ENCODE peak calls at places on chromosomes 1 and 21, in nine cellular contexts. One of them, this sample, is unnamed.

GRCh38 chr21:39568380-39568779 is 44.4 kb upstream of the B3GALT5 start:
- DNase-seq in foreskin fibroblast: no peak
- DNase-seq in H9: peak
- DNase-seq in lower lobe of right lung: no peak
- DNase-seq in AG04450: no peak
- DNase-seq in chondrocyte: no peak
- DNase-seq in astrocyte of the spinal cord: no peak
- DNase-seq in spleen: no peak
- DNase-seq in cardiac muscle cell: no peak
- DNase-seq in this sample: no peak

GRCh38 chr1:190373705-190374336 is 103.8 kb downstream of the BRINP3 start:
- DNase-seq in foreskin fibroblast: no peak
- DNase-seq in H9: no peak
- DNase-seq in lower lobe of right lung: no peak
- DNase-seq in AG04450: no peak
- DNase-seq in chondrocyte: no peak
- DNase-seq in astrocyte of the spinal cord: peak
- DNase-seq in spleen: no peak
- DNase-seq in cardiac muscle cell: peak
- DNase-seq in this sample: no peak

GRCh38 chr1:50989694-50990093 is 19.6 kb downstream of the CDKN2C start:
- DNase-seq in foreskin fibroblast: no peak
- DNase-seq in H9: no peak
- DNase-seq in lower lobe of right lung: no peak
- DNase-seq in AG04450: no peak
- DNase-seq in chondrocyte: no peak
- DNase-seq in astrocyte of the spinal cord: no peak
- DNase-seq in spleen: no peak
- DNase-seq in cardiac muscle cell: no peak
- DNase-seq in this sample: no peak

GRCh38 chr21:37746849-37747248 is 169.4 kb downstream of the KCNJ6 start:
- DNase-seq in foreskin fibroblast: no peak
- DNase-seq in H9: no peak
- DNase-seq in lower lobe of right lung: no peak
- DNase-seq in AG04450: no peak
- DNase-seq in chondrocyte: no peak
- DNase-seq in astrocyte of the spinal cord: no peak
- DNase-seq in spleen: no peak
- DNase-seq in cardiac muscle cell: no peak
- DNase-seq in this sample: no peak

GRCh38 chr1:116855788-116856187 is 53.9 kb upstream of the PTGFRN start:
- DNase-seq in foreskin fibroblast: peak
- DNase-seq in H9: no peak
- DNase-seq in lower lobe of right lung: no peak
- DNase-seq in AG04450: no peak
- DNase-seq in chondrocyte: no peak
- DNase-seq in astrocyte of the spinal cord: peak
- DNase-seq in spleen: no peak
- DNase-seq in cardiac muscle cell: peak
- DNase-seq in this sample: no peak

GRCh38 chr1:244796719-244797406 is 38.6 kb upstream of the COX20 start:
- DNase-seq in foreskin fibroblast: peak
- DNase-seq in H9: no peak
- DNase-seq in lower lobe of right lung: no peak
- DNase-seq in AG04450: peak
- DNase-seq in chondrocyte: peak
- DNase-seq in astrocyte of the spinal cord: peak
- DNase-seq in spleen: no peak
- DNase-seq in cardiac muscle cell: peak
- DNase-seq in this sample: peak

GRCh38 chr1:118049981-118050380 is 120.4 kb downstream of the WDR3 start:
- DNase-seq in foreskin fibroblast: no peak
- DNase-seq in H9: no peak
- DNase-seq in lower lobe of right lung: no peak
- DNase-seq in AG04450: no peak
- DNase-seq in chondrocyte: no peak
- DNase-seq in astrocyte of the spinal cord: no peak
- DNase-seq in spleen: no peak
- DNase-seq in cardiac muscle cell: no peak
- DNase-seq in this sample: no peak

GRCh38 chr1:232226197-232226681 is 403.7 kb downstream of the SIPA1L2 start:
- DNase-seq in foreskin fibroblast: peak
- DNase-seq in H9: peak
- DNase-seq in lower lobe of right lung: no peak
- DNase-seq in AG04450: peak
- DNase-seq in chondrocyte: no peak
- DNase-seq in astrocyte of the spinal cord: peak
- DNase-seq in spleen: no peak
- DNase-seq in cardiac muscle cell: peak
- DNase-seq in this sample: no peak

GRCh38 chr1:26574018-26574417 is 44.5 kb downstream of the RPS6KA1 start:
- DNase-seq in foreskin fibroblast: no peak
- DNase-seq in H9: no peak
- DNase-seq in lower lobe of right lung: no peak
- DNase-seq in AG04450: no peak
- DNase-seq in chondrocyte: no peak
- DNase-seq in astrocyte of the spinal cord: no peak
- DNase-seq in spleen: peak
- DNase-seq in cardiac muscle cell: no peak
- DNase-seq in this sample: no peak

GRCh38 chr1:33346921-33347649 is 26.2 kb upstream of the A3GALT2 start:
- DNase-seq in foreskin fibroblast: peak
- DNase-seq in H9: no peak
- DNase-seq in lower lobe of right lung: no peak
- DNase-seq in AG04450: no peak
- DNase-seq in chondrocyte: no peak
- DNase-seq in astrocyte of the spinal cord: peak
- DNase-seq in spleen: no peak
- DNase-seq in cardiac muscle cell: peak
- DNase-seq in this sample: no peak

GRCh38 chr1:234884701-234885100 is 243.9 kb downstream of the TOMM20 start:
- DNase-seq in foreskin fibroblast: no peak
- DNase-seq in H9: no peak
- DNase-seq in lower lobe of right lung: no peak
- DNase-seq in AG04450: no peak
- DNase-seq in chondrocyte: peak
- DNase-seq in astrocyte of the spinal cord: no peak
- DNase-seq in spleen: no peak
- DNase-seq in cardiac muscle cell: no peak
- DNase-seq in this sample: no peak

GRCh38 chr1:66386712-66387111 is 147.2 kb upstream of the SGIP1 start:
- DNase-seq in foreskin fibroblast: no peak
- DNase-seq in H9: no peak
- DNase-seq in lower lobe of right lung: no peak
- DNase-seq in AG04450: no peak
- DNase-seq in chondrocyte: no peak
- DNase-seq in astrocyte of the spinal cord: peak
- DNase-seq in spleen: no peak
- DNase-seq in cardiac muscle cell: no peak
- DNase-seq in this sample: no peak

GRCh38 chr1:52305417-52306226 is 60.4 kb downstream of the CC2D1B start:
- DNase-seq in foreskin fibroblast: no peak
- DNase-seq in H9: no peak
- DNase-seq in lower lobe of right lung: no peak
- DNase-seq in AG04450: no peak
- DNase-seq in chondrocyte: no peak
- DNase-seq in astrocyte of the spinal cord: no peak
- DNase-seq in spleen: no peak
- DNase-seq in cardiac muscle cell: no peak
- DNase-seq in this sample: no peak

GRCh38 chr1:17009706-17010105 is 2.0 kb downstream of the ATP13A2 start:
- DNase-seq in foreskin fibroblast: no peak
- DNase-seq in H9: no peak
- DNase-seq in lower lobe of right lung: no peak
- DNase-seq in AG04450: no peak
- DNase-seq in chondrocyte: peak
- DNase-seq in astrocyte of the spinal cord: no peak
- DNase-seq in spleen: peak
- DNase-seq in cardiac muscle cell: no peak
- DNase-seq in this sample: no peak

GRCh38 chr1:12314328-12314903 is 84.6 kb downstream of the VPS13D start:
- DNase-seq in foreskin fibroblast: no peak
- DNase-seq in H9: no peak
- DNase-seq in lower lobe of right lung: no peak
- DNase-seq in AG04450: no peak
- DNase-seq in chondrocyte: no peak
- DNase-seq in astrocyte of the spinal cord: peak
- DNase-seq in spleen: no peak
- DNase-seq in cardiac muscle cell: peak
- DNase-seq in this sample: no peak

GRCh38 chr1:49251385-49251784 is 474.7 kb upstream of the BEND5 start:
- DNase-seq in foreskin fibroblast: no peak
- DNase-seq in H9: peak
- DNase-seq in lower lobe of right lung: no peak
- DNase-seq in AG04450: no peak
- DNase-seq in chondrocyte: no peak
- DNase-seq in astrocyte of the spinal cord: no peak
- DNase-seq in spleen: no peak
- DNase-seq in cardiac muscle cell: no peak
- DNase-seq in this sample: no peak
- TF ChIP-seq CTCF in foreskin fibroblast: no peak
- TF ChIP-seq CTCF in H9: no peak
- TF ChIP-seq CTCF in lower lobe of right lung: no peak
- TF ChIP-seq CTCF in AG04450: no peak
- TF ChIP-seq CTCF in chondrocyte: no peak
- TF ChIP-seq CTCF in astrocyte of the spinal cord: no peak
- TF ChIP-seq CTCF in spleen: no peak
- TF ChIP-seq CTCF in cardiac muscle cell: no peak
- TF ChIP-seq CTCF in this sample: peak

DNA sequence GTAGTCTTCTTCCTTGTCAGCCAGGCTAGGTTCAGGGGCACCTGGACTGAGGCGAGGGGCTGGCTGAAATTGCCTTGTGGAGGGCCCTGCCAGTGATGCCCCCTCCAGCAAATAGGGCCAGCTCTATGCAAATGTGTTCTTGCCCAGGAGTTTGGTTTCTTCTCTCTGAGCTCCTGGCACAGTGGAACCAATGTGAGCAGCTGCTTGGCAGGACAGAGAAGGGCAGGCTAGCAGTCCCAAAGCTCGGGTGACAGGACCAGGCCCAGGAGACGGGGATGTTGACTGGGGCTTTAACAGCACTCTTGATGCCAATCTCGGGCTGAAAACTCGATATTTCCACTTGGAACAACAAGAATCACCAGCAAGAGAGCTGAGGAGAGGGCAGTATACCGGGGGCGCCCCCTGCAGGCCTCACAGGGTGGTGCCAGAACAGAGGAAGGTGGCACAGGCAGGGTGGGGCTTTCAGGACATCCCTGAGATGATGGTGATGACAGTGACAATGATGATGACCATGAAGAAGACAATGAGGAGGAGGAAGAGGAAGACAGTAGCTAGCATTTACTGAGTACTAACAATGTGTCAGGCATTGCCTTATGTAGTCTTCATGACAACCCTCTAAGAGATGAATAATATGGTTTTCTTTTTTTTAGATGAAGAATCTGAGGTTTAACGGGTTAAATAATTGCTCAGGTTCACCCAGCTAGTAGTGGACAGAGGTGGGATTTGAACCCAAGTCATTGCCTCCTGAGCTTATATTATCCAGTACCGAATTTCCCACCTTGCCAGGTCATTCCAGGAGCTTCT is 2.7 kb upstream of the KCNJ9 start:
- DNase-seq in foreskin fibroblast: no peak
- DNase-seq in H9: peak
- DNase-seq in lower lobe of right lung: no peak
- DNase-seq in AG04450: no peak
- DNase-seq in chondrocyte: peak
- DNase-seq in astrocyte of the spinal cord: no peak
- DNase-seq in spleen: peak
- DNase-seq in cardiac muscle cell: peak
- DNase-seq in this sample: peak
- TF ChIP-seq CTCF in foreskin fibroblast: peak
- TF ChIP-seq CTCF in H9: peak
- TF ChIP-seq CTCF in lower lobe of right lung: peak
- TF ChIP-seq CTCF in AG04450: peak
- TF ChIP-seq CTCF in chondrocyte: peak
- TF ChIP-seq CTCF in astrocyte of the spinal cord: peak
- TF ChIP-seq CTCF in spleen: peak
- TF ChIP-seq CTCF in cardiac muscle cell: peak
- TF ChIP-seq CTCF in this sample: peak

DNA sequence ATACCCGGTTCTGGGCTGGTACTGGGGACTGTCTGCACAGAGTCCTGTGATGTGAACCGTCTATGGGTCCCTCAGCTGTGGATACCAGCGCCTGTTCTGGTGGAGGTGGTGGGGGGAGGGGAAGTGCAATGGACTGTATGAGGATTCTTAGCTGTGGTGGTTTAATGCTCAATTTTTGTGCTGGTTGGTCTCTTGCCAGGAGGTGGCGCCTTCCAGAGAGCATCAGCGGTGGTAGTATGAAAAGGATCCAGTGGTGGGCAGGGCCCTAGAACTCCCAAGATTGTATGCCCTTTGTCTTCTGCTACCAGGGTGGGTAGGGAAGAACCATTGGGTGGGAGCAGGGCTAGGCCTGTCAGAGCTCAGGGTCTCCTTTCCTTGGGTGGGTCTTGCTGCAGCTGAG is 89.4 kb upstream of the B3GALT2 start:
- DNase-seq in foreskin fibroblast: no peak
- DNase-seq in H9: peak
- DNase-seq in lower lobe of right lung: no peak
- DNase-seq in AG04450: no peak
- DNase-seq in chondrocyte: no peak
- DNase-seq in astrocyte of the spinal cord: no peak
- DNase-seq in spleen: no peak
- DNase-seq in cardiac muscle cell: no peak
- DNase-seq in this sample: peak
- TF ChIP-seq CTCF in foreskin fibroblast: no peak
- TF ChIP-seq CTCF in H9: peak
- TF ChIP-seq CTCF in lower lobe of right lung: no peak
- TF ChIP-seq CTCF in AG04450: no peak
- TF ChIP-seq CTCF in chondrocyte: no peak
- TF ChIP-seq CTCF in astrocyte of the spinal cord: peak
- TF ChIP-seq CTCF in spleen: no peak
- TF ChIP-seq CTCF in cardiac muscle cell: no peak
- TF ChIP-seq CTCF in this sample: peak

GRCh38 chr1:160800645-160801408 is 4.9 kb downstream of the LY9 start:
- DNase-seq in foreskin fibroblast: no peak
- DNase-seq in H9: no peak
- DNase-seq in lower lobe of right lung: no peak
- DNase-seq in AG04450: no peak
- DNase-seq in chondrocyte: no peak
- DNase-seq in astrocyte of the spinal cord: no peak
- DNase-seq in spleen: no peak
- DNase-seq in cardiac muscle cell: no peak
- DNase-seq in this sample: no peak
- TF ChIP-seq CTCF in foreskin fibroblast: no peak
- TF ChIP-seq CTCF in H9: no peak
- TF ChIP-seq CTCF in lower lobe of right lung: no peak
- TF ChIP-seq CTCF in AG04450: no peak
- TF ChIP-seq CTCF in chondrocyte: no peak
- TF ChIP-seq CTCF in astrocyte of the spinal cord: no peak
- TF ChIP-seq CTCF in spleen: no peak
- TF ChIP-seq CTCF in cardiac muscle cell: no peak
- TF ChIP-seq CTCF in this sample: no peak